ENCODE peak calls at places on chromosomes 1 and 21, in eight cellular contexts. E is left lung, Z is AG04450, R is astrocyte, M is left ventricle myocardium inferior, T is cardiac muscle cell, P is H9, J is fibroblast of lung. I is an unnamed sample.

GRCh38 chr21:42833859-42834729 is 45.2 kb downstream of the WDR4 start:
- DNase-seq in R (no peak), E (no peak), M (no peak), T (no peak), Z (no peak), P (no peak), J (no peak), I (no peak)

GRCh38 chr1:147635342-147635741 is 35.0 kb downstream of the ACP6 start:
- DNase-seq in Z (no peak), R (no peak), P (no peak), E (no peak), M (no peak), T (no peak), J (no peak), I (no peak)

GRCh38 chr1:2004867-2005266 is 1.3 kb upstream of the CFAP74 start:
- DNase-seq in T (no peak), P (no peak), J (no peak), R (no peak), E (no peak), Z (no peak), M (no peak), I (no peak)

GRCh38 chr1:24501371-24502167 is 1.1 kb upstream of the RCAN3 start:
- DNase-seq in J (no peak), R (no peak), Z (no peak), P (no peak), T (no peak), M (no peak), E (peak), I (no peak)

GRCh38 chr21:37450385-37451044 is 83.9 kb downstream of the DYRK1A start:
- DNase-seq in P (no peak), T (no peak), J (no peak), Z (no peak), M (no peak), E (no peak), R (peak), I (no peak)

GRCh38 chr1:193019442-193020026 is 39.6 kb downstream of the UCHL5 start:
- DNase-seq in J (peak), P (no peak), T (peak), R (peak), M (no peak), E (no peak), Z (peak), I (no peak)

GRCh38 chr21:28480091-28480869 is 512.4 kb downstream of the LTN1 start:
- DNase-seq in J (peak), P (no peak), R (no peak), M (no peak), Z (no peak), E (no peak), T (no peak), I (no peak)

GRCh38 chr1:44543064-44543815 is 131.0 kb downstream of the TMEM53 start:
- DNase-seq in E (no peak), P (peak), Z (no peak), T (no peak), R (no peak), J (no peak), M (no peak), I (no peak)

GRCh38 chr1:156284762-156285161 is 637 bp downstream of the TMEM79 start:
- DNase-seq in P (no peak), E (no peak), R (no peak), M (no peak), T (no peak), J (no peak), Z (no peak), I (no peak)

GRCh38 chr1:109786531-109787021 is 22.9 kb upstream of the EPS8L3 start:
- DNase-seq in M (peak), Z (no peak), E (peak), T (no peak), P (no peak), R (no peak), J (peak), I (peak)

GRCh38 chr1:177448652-177449351 is 278.0 kb downstream of the BRINP2 start:
- DNase-seq in J (peak), E (no peak), M (no peak), R (peak), Z (no peak), P (no peak), T (no peak), I (no peak)

GRCh38 chr1:18200918-18201317 is 93.3 kb downstream of the IGSF21 start:
- DNase-seq in T (no peak), E (no peak), Z (no peak), P (no peak), R (no peak), M (no peak), J (no peak), I (no peak)

GRCh38 chr1:2132222-2133038 is 62.1 kb downstream of the FAAP20 start:
- DNase-seq in T (peak), Z (no peak), E (no peak), R (peak), J (peak), P (peak), M (peak), I (peak)

GRCh38 chr1:163959622-163960021 is 599.4 kb upstream of the PBX1 start:
- DNase-seq in M (no peak), R (no peak), E (no peak), T (no peak), P (no peak), Z (no peak), J (no peak), I (no peak)

GRCh38 chr1:182872881-182873280 is 33.7 kb downstream of the DHX9 start:
- DNase-seq in M (no peak), Z (no peak), T (no peak), J (no peak), E (no peak), P (no peak), R (no peak), I (no peak)

GRCh38 chr1:85328713-85329376 is 52.4 kb upstream of the BCL10 start:
- DNase-seq in M (no peak), Z (peak), R (peak), E (peak), T (no peak), P (peak), J (peak), I (no peak)

GRCh38 chr1:97412737-97413136 is 508.1 kb downstream of the DPYD start:
- DNase-seq in M (no peak), Z (no peak), T (no peak), E (no peak), J (no peak), P (no peak), R (no peak), I (no peak)

GRCh38 chr1:10685851-10686403 is 110.5 kb downstream of the CASZ1 start:
- DNase-seq in M (no peak), P (no peak), R (peak), T (peak), E (no peak), Z (no peak), J (peak), I (no peak)

GRCh38 chr21:27802816-27803475 is 836.1 kb upstream of the ADAMTS5 start:
- DNase-seq in Z (no peak), P (peak), T (peak), E (no peak), R (no peak), J (peak), M (no peak), I (peak)

GRCh38 chr1:98102369-98103030 is 181.7 kb upstream of the DPYD start:
- DNase-seq in P (no peak), R (peak), J (peak), T (no peak), M (no peak), Z (no peak), E (no peak), I (no peak)

GRCh38 chr21:27339902-27340301 is 373.0 kb upstream of the ADAMTS5 start:
- DNase-seq in Z (no peak), P (no peak), M (no peak), E (no peak), R (no peak), T (no peak), J (peak), I (no peak)

GRCh38 chr1:85462931-85463665 is 1.9 kb downstream of the DDAH1 start:
- DNase-seq in Z (no peak), R (no peak), P (no peak), M (no peak), E (no peak), T (no peak), J (no peak), I (no peak)

GRCh38 chr1:156709743-156710489 is 4.5 kb upstream of the CRABP2 start:
- DNase-seq in E (peak), M (peak), T (no peak), Z (no peak), P (no peak), R (peak), J (peak), I (peak)

GRCh38 chr21:41460578-41461527 is 34.8 kb downstream of the MX1 start:
- DNase-seq in E (peak), J (peak), T (peak), M (peak), Z (peak), P (peak), R (no peak), I (peak)

GRCh38 chr1:157993179-157994080 is at the start of gene KIRREL1:
- DNase-seq in E (peak), R (peak), P (no peak), J (peak), M (peak), T (peak), Z (no peak), I (no peak)

GRCh38 chr1:206545351-206545750 is 38.0 kb downstream of the RASSF5 start:
- DNase-seq in J (no peak), R (no peak), M (no peak), P (no peak), E (no peak), Z (no peak), T (no peak), I (no peak)

GRCh38 chr1:179831225-179831624 is 46.4 kb downstream of the TOR1AIP2 start:
- DNase-seq in R (no peak), P (no peak), E (no peak), T (no peak), M (no peak), Z (no peak), J (no peak), I (no peak)

GRCh38 chr21:32602099-32602498 is 10.1 kb downstream of the CFAP298 start:
- DNase-seq in R (no peak), E (no peak), T (no peak), P (no peak), M (no peak), Z (no peak), J (no peak), I (no peak)

GRCh38 chr21:32604484-32604883 is 7.7 kb downstream of the CFAP298 start:
- DNase-seq in T (no peak), P (peak), J (no peak), Z (no peak), R (no peak), M (no peak), E (no peak), I (no peak)

GRCh38 chr21:32603131-32603530 is 9.0 kb downstream of the CFAP298 start:
- DNase-seq in P (no peak), T (no peak), Z (no peak), E (no peak), R (no peak), J (no peak), M (no peak), I (no peak)

DNA sequence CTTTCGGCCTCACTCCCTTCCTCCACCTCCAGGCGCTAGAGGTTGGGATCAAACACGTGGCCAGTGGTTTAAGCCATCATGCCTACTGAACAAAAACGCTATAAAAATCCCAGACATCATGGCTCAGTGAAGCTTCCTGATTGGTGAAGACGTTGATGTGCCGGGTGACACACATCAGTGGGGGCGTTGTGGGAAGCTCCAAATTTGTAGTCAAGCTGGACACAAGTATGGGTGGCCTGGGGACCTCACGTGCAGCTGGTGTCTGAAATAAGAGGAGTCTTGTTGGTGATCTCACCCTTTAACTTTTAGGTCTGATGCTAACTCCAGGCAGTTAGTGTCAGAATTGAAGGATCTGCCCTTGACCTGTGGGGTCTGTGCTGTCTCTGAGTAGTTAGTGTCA is 6.7 kb downstream of the CFAP298 start:
- DNase-seq in Z (no peak), J (no peak), R (no peak), M (no peak), T (no peak), E (no peak), P (no peak), I (no peak)
- H3K27ac ChIP-seq in Z (no peak), J (no peak), R (no peak), M (no peak), T (no peak), E (no peak), P (peak), I (peak)

GRCh38 chr1:208534604-208534907 is 290.4 kb upstream of the PLXNA2 start:
- DNase-seq in J (no peak), M (no peak), P (no peak), T (no peak), R (no peak), E (no peak), Z (no peak), I (peak)
- H3K27ac ChIP-seq in J (no peak), M (no peak), P (no peak), T (no peak), R (no peak), E (no peak), Z (no peak), I (no peak)

GRCh38 chr1:27001570-27002360 is 8.3 kb downstream of the TRNP1 start:
- DNase-seq in R (no peak), Z (no peak), T (no peak), M (peak), E (peak), P (peak), J (peak), I (no peak)
- H3K27ac ChIP-seq in R (no peak), Z (peak), T (no peak), M (peak), E (no peak), P (no peak), J (no peak), I (no peak)

GRCh38 chr1:32246888-32247273 is at the start of gene FAM167B:
- DNase-seq in T (no peak), J (peak), Z (no peak), E (no peak), P (no peak), M (peak), R (peak), I (no peak)
- H3K27ac ChIP-seq in T (no peak), J (peak), Z (peak), E (peak), P (no peak), M (peak), R (no peak), I (no peak)

GRCh38 chr21:45069711-45070110 is 4.7 kb upstream of the ADARB1 start:
- DNase-seq in R (no peak), Z (no peak), P (no peak), E (no peak), J (no peak), M (no peak), T (no peak), I (no peak)

GRCh38 chr21:45072166-45072962 is 2.0 kb upstream of the ADARB1 start:
- DNase-seq in R (no peak), E (no peak), J (no peak), P (no peak), Z (no peak), T (no peak), M (no peak), I (no peak)

GRCh38 chr21:45070970-45071369 is 3.4 kb upstream of the ADARB1 start:
- DNase-seq in T (no peak), Z (no peak), M (no peak), E (no peak), P (no peak), J (no peak), R (no peak), I (no peak)

GRCh38 chr21:45072963-45073300 is 1.4 kb upstream of the ADARB1 start:
- DNase-seq in R (no peak), P (no peak), Z (no peak), E (no peak), T (no peak), M (no peak), J (no peak), I (no peak)

GRCh38 chr21:45071396-45072165 is 2.8 kb upstream of the ADARB1 start:
- DNase-seq in M (no peak), R (no peak), T (no peak), Z (no peak), P (no peak), J (no peak), E (no peak), I (no peak)
- H3K27ac ChIP-seq in M (no peak), R (no peak), T (no peak), Z (no peak), P (no peak), J (no peak), E (no peak), I (no peak)

GRCh38 chr1:998905-999796 is 746 bp downstream of the HES4 start:
- DNase-seq in Z (no peak), J (peak), P (peak), E (peak), M (no peak), R (no peak), T (peak), I (peak)

GRCh38 chr1:998051-998821 is 1.7 kb downstream of the HES4 start:
- DNase-seq in R (no peak), J (no peak), M (no peak), P (peak), E (no peak), T (peak), Z (no peak), I (no peak)

GRCh38 chr1:996851-997727 is 2.8 kb downstream of the HES4 start:
- DNase-seq in M (no peak), Z (no peak), E (peak), J (no peak), R (no peak), P (peak), T (no peak), I (no peak)

GRCh38 chr1:995665-996633 is 3.9 kb downstream of the HES4 start:
- DNase-seq in M (no peak), Z (no peak), R (no peak), E (no peak), P (peak), J (no peak), T (no peak), I (no peak)

DNA sequence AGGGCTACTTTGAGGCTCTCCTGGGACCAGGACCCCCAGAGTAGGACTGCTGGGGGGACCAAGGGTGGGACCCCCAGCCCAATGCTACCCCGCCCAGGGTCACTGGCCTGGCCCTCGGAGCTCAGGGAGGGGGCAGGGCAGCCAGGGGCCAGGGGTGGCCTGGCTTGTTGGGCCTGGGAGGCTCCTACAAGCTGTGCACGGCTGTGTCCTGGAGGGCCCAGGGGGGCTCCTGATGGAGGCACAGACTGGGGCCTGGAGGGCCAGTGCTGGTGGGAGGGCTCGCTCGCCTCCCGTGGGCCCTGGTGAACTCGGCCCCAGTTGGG is 2.2 kb downstream of the HES4 start:
- DNase-seq in R (no peak), J (no peak), P (no peak), E (no peak), T (no peak), M (no peak), Z (no peak), I (no peak)
- H3K27ac ChIP-seq in R (no peak), J (no peak), P (no peak), E (no peak), T (no peak), M (no peak), Z (no peak), I (no peak)

DNA sequence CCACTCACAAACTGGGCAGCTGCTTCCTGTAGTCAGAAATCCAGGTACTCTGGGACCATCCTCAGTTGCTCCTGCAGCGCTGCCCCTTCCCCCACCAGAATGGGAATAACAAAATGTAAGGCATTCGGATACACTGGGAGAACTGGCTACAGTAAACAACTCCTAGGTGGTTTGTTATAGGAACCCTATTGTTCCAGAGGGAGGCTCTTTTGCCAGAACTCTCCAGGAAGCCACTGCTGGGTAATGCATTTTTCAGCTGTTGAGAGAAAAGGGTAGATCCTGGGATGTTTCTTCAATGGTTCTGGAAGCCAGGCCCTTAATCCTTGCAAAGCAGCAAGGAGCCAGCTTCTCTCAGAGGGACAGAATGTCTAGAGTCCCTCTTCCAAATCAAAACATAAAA is 29.2 kb downstream of the PLPP3 start:
- DNase-seq in E (no peak), R (no peak), P (peak), M (no peak), Z (no peak), J (no peak), T (no peak), I (no peak)
- H3K27ac ChIP-seq in E (no peak), R (no peak), P (peak), M (peak), Z (no peak), J (no peak), T (peak), I (peak)

DNA sequence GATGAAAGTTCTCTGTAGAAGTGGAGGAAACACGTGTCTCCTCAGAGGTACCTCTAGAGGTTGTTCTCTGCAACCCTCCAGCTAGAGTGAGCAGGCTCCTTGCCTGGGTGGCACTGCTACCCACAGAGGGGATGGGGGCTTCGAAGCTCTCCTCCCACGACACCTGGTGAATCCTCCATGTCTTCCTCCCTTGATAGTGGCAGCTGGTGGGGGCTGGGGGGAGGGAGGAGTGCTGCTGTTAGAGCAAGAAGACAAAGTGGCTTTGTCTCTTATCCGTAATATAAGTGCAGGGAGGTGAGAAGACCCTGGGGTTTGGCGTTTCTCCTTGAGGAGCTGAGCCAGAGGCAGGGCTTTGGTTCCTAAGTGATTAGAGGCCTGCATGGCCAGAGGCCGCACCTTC is 45.2 kb downstream of the ATP2B4 start:
- DNase-seq in J (no peak), Z (no peak), E (no peak), P (no peak), R (no peak), M (no peak), T (no peak), I (no peak)
- H3K27ac ChIP-seq in J (peak), Z (peak), E (peak), P (no peak), R (peak), M (peak), T (peak), I (peak)

I was measured in dorsolateral prefrontal cortex.